ENCODE peak calls at places on chromosomes 13 and 19, in eight cellular contexts. One of them, this sample, is unnamed.

GRCh38 chr19:38930776-38931761 is at the start of gene MRPS12:
- DNase-seq in psoas muscle: peak; percentile 97
- DNase-seq in fibroblast of lung: peak; percentile 98
- DNase-seq in cardiac muscle cell: peak; percentile 100
- DNase-seq in body of pancreas: peak; percentile 99
- DNase-seq in H9: peak; percentile 99
- DNase-seq in adipocyte: peak; percentile 100
- DNase-seq in left lung: peak; percentile 96
- DNase-seq in this sample: peak; percentile 99

GRCh38 chr19:5891572-5891937 is 12.0 kb downstream of the NDUFA11 start:
- DNase-seq in H9: no peak
- DNase-seq in adipocyte: no peak
- DNase-seq in body of pancreas: no peak
- DNase-seq in left lung: no peak
- DNase-seq in cardiac muscle cell: no peak
- DNase-seq in fibroblast of lung: no peak
- DNase-seq in psoas muscle: no peak
- DNase-seq in this sample: no peak

GRCh38 chr13:84661718-84662117 is 779.4 kb upstream of the SLITRK1 start:
- DNase-seq in psoas muscle: no peak
- DNase-seq in body of pancreas: no peak
- DNase-seq in fibroblast of lung: no peak
- DNase-seq in left lung: no peak
- DNase-seq in cardiac muscle cell: no peak
- DNase-seq in H9: no peak
- DNase-seq in adipocyte: peak; percentile 3
- DNase-seq in this sample: no peak

GRCh38 chr19:28887920-28888618 is 324.9 kb downstream of the UQCRFS1 start:
- DNase-seq in left lung: peak; percentile 88
- DNase-seq in psoas muscle: no peak
- DNase-seq in H9: peak; percentile 46
- DNase-seq in body of pancreas: no peak
- DNase-seq in fibroblast of lung: no peak
- DNase-seq in adipocyte: no peak
- DNase-seq in cardiac muscle cell: no peak
- DNase-seq in this sample: no peak

GRCh38 chr13:25847635-25848616 is 203.9 kb downstream of the SHISA2 start:
- DNase-seq in psoas muscle: no peak
- DNase-seq in cardiac muscle cell: peak; percentile 10
- DNase-seq in body of pancreas: no peak
- DNase-seq in left lung: no peak
- DNase-seq in fibroblast of lung: peak; percentile 1
- DNase-seq in H9: no peak
- DNase-seq in adipocyte: no peak
- DNase-seq in this sample: no peak

GRCh38 chr19:570315-570714 is 2.1 kb upstream of the BSG start:
- DNase-seq in body of pancreas: no peak
- DNase-seq in fibroblast of lung: no peak
- DNase-seq in psoas muscle: peak; percentile 23
- DNase-seq in adipocyte: no peak
- DNase-seq in H9: peak; percentile 29
- DNase-seq in cardiac muscle cell: no peak
- DNase-seq in left lung: peak; percentile 50
- DNase-seq in this sample: peak; percentile 72

GRCh38 chr19:5554828-5555227 is 12.9 kb downstream of the TINCR start:
- DNase-seq in cardiac muscle cell: no peak
- DNase-seq in fibroblast of lung: no peak
- DNase-seq in body of pancreas: no peak
- DNase-seq in adipocyte: no peak
- DNase-seq in H9: no peak
- DNase-seq in left lung: no peak
- DNase-seq in psoas muscle: no peak
- DNase-seq in this sample: no peak

GRCh38 chr13:27712421-27712820 is 79.9 kb upstream of the GSX1 start:
- DNase-seq in adipocyte: peak; percentile 5
- DNase-seq in left lung: no peak
- DNase-seq in body of pancreas: peak; percentile 32
- DNase-seq in fibroblast of lung: no peak
- DNase-seq in cardiac muscle cell: peak; percentile 38
- DNase-seq in psoas muscle: no peak
- DNase-seq in H9: no peak
- DNase-seq in this sample: no peak

GRCh38 chr19:14337510-14337909 is 43.7 kb upstream of the ADGRE5 start:
- DNase-seq in fibroblast of lung: no peak
- DNase-seq in psoas muscle: no peak
- DNase-seq in H9: peak; percentile 75
- DNase-seq in body of pancreas: no peak
- DNase-seq in adipocyte: peak; percentile 14
- DNase-seq in left lung: no peak
- DNase-seq in cardiac muscle cell: peak; percentile 30
- DNase-seq in this sample: no peak

GRCh38 chr19:43777163-43777700 is 3.5 kb downstream of the KCNN4 start:
- DNase-seq in H9: no peak
- DNase-seq in cardiac muscle cell: no peak
- DNase-seq in fibroblast of lung: peak; percentile 82
- DNase-seq in left lung: no peak
- DNase-seq in body of pancreas: no peak
- DNase-seq in psoas muscle: no peak
- DNase-seq in adipocyte: peak; percentile 46
- DNase-seq in this sample: no peak

GRCh38 chr19:10120538-10121198 is 969 bp upstream of the EIF3G start:
- DNase-seq in body of pancreas: no peak
- DNase-seq in adipocyte: peak; percentile 78
- DNase-seq in psoas muscle: no peak
- DNase-seq in H9: no peak
- DNase-seq in cardiac muscle cell: peak; percentile 80
- DNase-seq in fibroblast of lung: peak; percentile 88
- DNase-seq in left lung: no peak
- DNase-seq in this sample: no peak

GRCh38 chr13:79448413-79448812 is 32.5 kb upstream of the NDFIP2 start:
- DNase-seq in cardiac muscle cell: peak; percentile 7
- DNase-seq in left lung: no peak
- DNase-seq in H9: no peak
- DNase-seq in psoas muscle: no peak
- DNase-seq in adipocyte: no peak
- DNase-seq in body of pancreas: no peak
- DNase-seq in fibroblast of lung: peak; percentile 4
- DNase-seq in this sample: no peak

GRCh38 chr19:44889830-44890365 is 1.2 kb upstream of the TOMM40 start:
- DNase-seq in left lung: no peak
- DNase-seq in adipocyte: no peak
- DNase-seq in cardiac muscle cell: no peak
- DNase-seq in psoas muscle: no peak
- DNase-seq in body of pancreas: no peak
- DNase-seq in H9: no peak
- DNase-seq in fibroblast of lung: no peak
- DNase-seq in this sample: no peak

GRCh38 chr19:18899624-18900560 is 3.9 kb upstream of the CERS1 start:
- DNase-seq in H9: peak; percentile 36
- DNase-seq in psoas muscle: no peak
- DNase-seq in body of pancreas: no peak
- DNase-seq in left lung: no peak
- DNase-seq in fibroblast of lung: no peak
- DNase-seq in adipocyte: no peak
- DNase-seq in cardiac muscle cell: no peak
- DNase-seq in this sample: no peak

GRCh38 chr13:90615767-90616166 is 731.7 kb upstream of the MIR17HG start:
- DNase-seq in H9: no peak
- DNase-seq in psoas muscle: no peak
- DNase-seq in cardiac muscle cell: no peak
- DNase-seq in body of pancreas: no peak
- DNase-seq in fibroblast of lung: no peak
- DNase-seq in left lung: no peak
- DNase-seq in adipocyte: no peak
- DNase-seq in this sample: no peak

GRCh38 chr13:90618133-90618532 is 729.4 kb upstream of the MIR17HG start:
- DNase-seq in fibroblast of lung: no peak
- DNase-seq in psoas muscle: no peak
- DNase-seq in body of pancreas: no peak
- DNase-seq in adipocyte: no peak
- DNase-seq in H9: no peak
- DNase-seq in cardiac muscle cell: no peak
- DNase-seq in left lung: no peak
- DNase-seq in this sample: no peak

GRCh38 chr13:90613076-90613795 is 734.3 kb upstream of the MIR17HG start:
- DNase-seq in H9: no peak
- DNase-seq in cardiac muscle cell: no peak
- DNase-seq in adipocyte: no peak
- DNase-seq in left lung: no peak
- DNase-seq in fibroblast of lung: no peak
- DNase-seq in psoas muscle: no peak
- DNase-seq in body of pancreas: no peak
- DNase-seq in this sample: no peak

GRCh38 chr13:90615236-90615635 is 732.3 kb upstream of the MIR17HG start:
- DNase-seq in fibroblast of lung: no peak
- DNase-seq in cardiac muscle cell: no peak
- DNase-seq in adipocyte: no peak
- DNase-seq in body of pancreas: no peak
- DNase-seq in left lung: no peak
- DNase-seq in H9: no peak
- DNase-seq in psoas muscle: no peak
- DNase-seq in this sample: no peak
- H3K9me3 ChIP-seq in fibroblast of lung: no peaks in the 10 kb centered on the region
- H3K9me3 ChIP-seq in cardiac muscle cell: no peaks in the 10 kb centered on the region
- H3K9me3 ChIP-seq in adipocyte: no peaks in the 10 kb centered on the region
- H3K9me3 ChIP-seq in body of pancreas: no peaks in the 10 kb centered on the region
- H3K9me3 ChIP-seq in left lung: peaks cover 3% of the 10 kb centered on the region
- H3K9me3 ChIP-seq in H9: peaks cover 6% of the 10 kb centered on the region
- H3K9me3 ChIP-seq in psoas muscle: no peaks in the 10 kb centered on the region
- H3K9me3 ChIP-seq in this sample: no peaks in the 10 kb centered on the region

GRCh38 chr13:113204378-113204734 is 4.1 kb downstream of the PCID2 start:
- DNase-seq in body of pancreas: no peak
- DNase-seq in fibroblast of lung: no peak
- DNase-seq in psoas muscle: no peak
- DNase-seq in cardiac muscle cell: no peak
- DNase-seq in left lung: peak; percentile 38
- DNase-seq in adipocyte: no peak
- DNase-seq in H9: no peak
- DNase-seq in this sample: no peak

GRCh38 chr13:113207890-113208423 is 512 bp downstream of the PCID2 start:
- DNase-seq in psoas muscle: peak; percentile 43
- DNase-seq in H9: peak; percentile 47
- DNase-seq in adipocyte: peak; percentile 67
- DNase-seq in fibroblast of lung: peak; percentile 61
- DNase-seq in cardiac muscle cell: peak; percentile 59
- DNase-seq in body of pancreas: peak; percentile 31
- DNase-seq in left lung: peak; percentile 88
- DNase-seq in this sample: peak; percentile 81

GRCh38 chr13:113203507-113204377 is 4.7 kb downstream of the PCID2 start:
- DNase-seq in body of pancreas: no peak
- DNase-seq in psoas muscle: no peak
- DNase-seq in adipocyte: no peak
- DNase-seq in H9: no peak
- DNase-seq in cardiac muscle cell: peak; percentile 13
- DNase-seq in fibroblast of lung: no peak
- DNase-seq in left lung: peak; percentile 51
- DNase-seq in this sample: no peak

GRCh38 chr13:113202912-113203311 is 5.6 kb downstream of the PCID2 start:
- DNase-seq in H9: no peak
- DNase-seq in adipocyte: no peak
- DNase-seq in left lung: no peak
- DNase-seq in fibroblast of lung: no peak
- DNase-seq in psoas muscle: no peak
- DNase-seq in cardiac muscle cell: no peak
- DNase-seq in body of pancreas: no peak
- DNase-seq in this sample: no peak

DNA sequence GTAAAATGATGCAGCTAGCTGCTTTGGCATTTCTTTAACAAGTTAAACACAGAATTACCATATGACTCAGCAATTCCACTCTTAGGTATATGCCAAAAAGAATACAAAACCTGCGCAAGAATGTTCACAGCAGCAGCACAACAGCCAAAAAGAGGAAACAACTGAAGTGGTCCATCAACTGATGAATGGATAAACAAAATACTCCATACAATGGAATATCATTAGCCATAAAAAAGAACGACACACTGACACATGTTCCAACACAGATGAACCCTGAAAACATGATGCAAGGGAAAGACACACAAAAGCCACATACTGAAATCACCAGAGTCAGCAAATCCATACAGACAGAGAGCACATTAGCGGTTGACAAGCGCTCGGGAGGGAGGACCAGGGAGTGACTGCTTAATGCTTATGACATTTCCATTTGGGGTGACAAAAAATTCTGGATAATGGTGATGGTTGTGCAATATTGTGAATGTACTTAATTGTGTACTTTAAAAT is 3.0 kb downstream of the PCID2 start:
- DNase-seq in left lung: no peak
- DNase-seq in adipocyte: peak; percentile 55
- DNase-seq in body of pancreas: no peak
- DNase-seq in psoas muscle: no peak
- DNase-seq in H9: no peak
- DNase-seq in fibroblast of lung: peak; percentile 76
- DNase-seq in cardiac muscle cell: peak; percentile 48
- DNase-seq in this sample: no peak
- H3K4me1 ChIP-seq in left lung: peaks cover 14% of the 10 kb centered on the region
- H3K4me1 ChIP-seq in adipocyte: peaks cover 54% of the 10 kb centered on the region
- H3K4me1 ChIP-seq in body of pancreas: peaks cover 46% of the 10 kb centered on the region
- H3K4me1 ChIP-seq in psoas muscle: peaks cover 40% of the 10 kb centered on the region
- H3K4me1 ChIP-seq in H9: no peaks in the 10 kb centered on the region
- H3K4me1 ChIP-seq in fibroblast of lung: peaks cover 10% of the 10 kb centered on the region
- H3K4me1 ChIP-seq in cardiac muscle cell: peaks cover 40% of the 10 kb centered on the region
- H3K4me1 ChIP-seq in this sample: peaks cover 24% of the 10 kb centered on the region

DNA sequence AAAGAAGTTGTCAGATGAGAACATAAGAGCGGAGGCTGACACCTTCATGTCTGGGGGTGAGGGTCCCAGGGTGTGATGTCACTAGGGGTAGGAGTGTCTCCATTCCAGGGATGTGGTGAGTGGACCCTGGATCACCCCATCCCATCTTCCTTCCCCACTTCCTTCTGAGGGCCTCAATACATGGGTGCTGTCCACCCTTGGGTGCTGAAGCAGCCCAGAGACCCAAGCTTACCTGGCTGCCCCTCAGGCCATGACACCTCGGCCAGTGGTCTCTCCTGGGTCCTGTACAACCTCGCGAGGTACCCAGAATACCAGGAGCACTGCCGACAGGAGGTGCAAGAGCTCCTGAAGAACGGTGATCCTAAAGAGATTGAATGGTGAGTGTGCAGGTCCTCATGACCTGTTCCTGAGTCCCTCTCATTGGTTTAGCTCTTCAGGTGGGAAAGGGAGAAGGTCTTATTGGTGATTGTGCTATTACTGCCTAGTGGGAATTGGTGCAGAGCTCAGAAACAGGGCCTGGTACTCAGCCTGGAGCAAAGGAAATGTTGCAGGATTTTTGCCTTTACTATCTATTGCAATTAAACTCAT is 37.7 kb upstream of the CYP4F8 start:
- DNase-seq in fibroblast of lung: no peak
- DNase-seq in body of pancreas: no peak
- DNase-seq in cardiac muscle cell: no peak
- DNase-seq in adipocyte: no peak
- DNase-seq in H9: no peak
- DNase-seq in psoas muscle: no peak
- DNase-seq in left lung: no peak
- DNase-seq in this sample: no peak
- H3K27me3 ChIP-seq in fibroblast of lung: no peaks in the 10 kb centered on the region
- H3K27me3 ChIP-seq in body of pancreas: no peaks in the 10 kb centered on the region
- H3K27me3 ChIP-seq in cardiac muscle cell: no peaks in the 10 kb centered on the region
- H3K27me3 ChIP-seq in adipocyte: peaks cover 28% of the 10 kb centered on the region
- H3K27me3 ChIP-seq in H9: no peaks in the 10 kb centered on the region
- H3K27me3 ChIP-seq in psoas muscle: peaks cover 11% of the 10 kb centered on the region
- H3K27me3 ChIP-seq in left lung: no peaks in the 10 kb centered on the region
- H3K27me3 ChIP-seq in this sample: peaks cover 7% of the 10 kb centered on the region

GRCh38 chr19:30183807-30184490 is 188.2 kb upstream of the ZNF536 start:
- DNase-seq in cardiac muscle cell: no peak
- DNase-seq in psoas muscle: no peak
- DNase-seq in fibroblast of lung: no peak
- DNase-seq in adipocyte: no peak
- DNase-seq in H9: no peak
- DNase-seq in left lung: no peak
- DNase-seq in body of pancreas: no peak
- DNase-seq in this sample: no peak
- H3K9me3 ChIP-seq in cardiac muscle cell: no peaks in the 10 kb centered on the region
- H3K9me3 ChIP-seq in psoas muscle: peaks cover 32% of the 10 kb centered on the region
- H3K9me3 ChIP-seq in fibroblast of lung: no peaks in the 10 kb centered on the region
- H3K9me3 ChIP-seq in adipocyte: peaks cover 35% of the 10 kb centered on the region
- H3K9me3 ChIP-seq in H9: no peaks in the 10 kb centered on the region
- H3K9me3 ChIP-seq in left lung: peaks cover 61% of the 10 kb centered on the region
- H3K9me3 ChIP-seq in body of pancreas: no peaks in the 10 kb centered on the region
- H3K9me3 ChIP-seq in this sample: peaks cover 30% of the 10 kb centered on the region